ENCODE peak calls at places on chromosomes 16 and 17, in six cellular contexts. A is A549; K is CD8-positive, alpha-beta memory T cell; W is endothelial cell of umbilical vein; N is psoas muscle; U is effector memory CD4-positive, alpha-beta T cell. M is an unnamed sample.
A peak's percentile ranks its signal among the peaks of the same experiment; 100 is the strongest.

GRCh38 chr17:60528828-60529227 is 2.8 kb upstream of the APPBP2 start:
- DNase-seq in A (no peak), K (no peak), W (no peak), N (no peak), U (no peak), M (no peak)

GRCh38 chr16:80023865-80024264 is 423.3 kb upstream of the MAF start:
- DNase-seq in A (peak; percentile 92), K (no peak), W (peak; percentile 9), N (no peak), U (no peak), M (no peak)

GRCh38 chr16:30053376-30054015 is 12.1 kb upstream of the ALDOA start:
- DNase-seq in A (no peak), K (no peak), W (peak; percentile 59), N (no peak), U (no peak), M (no peak)

GRCh38 chr17:32319548-32319905 is 22.4 kb downstream of the C17orf75 start:
- DNase-seq in A (peak; percentile 69), K (peak; percentile 66), W (peak; percentile 57), N (peak; percentile 76), U (peak; percentile 57), M (peak; percentile 60)

GRCh38 chr16:1581804-1582203 is 30.1 kb downstream of the IFT140 start:
- DNase-seq in A (no peak), K (no peak), W (no peak), N (no peak), U (no peak), M (no peak)

GRCh38 chr17:5418858-5419355 is 555 bp downstream of the NUP88 start:
- DNase-seq in A (peak; percentile 34), K (peak; percentile 46), W (peak; percentile 89), N (no peak), U (peak; percentile 57), M (peak; percentile 86)

GRCh38 chr16:50316848-50317630 is 50.7 kb downstream of the ADCY7 start:
- DNase-seq in A (no peak), K (no peak), W (no peak), N (no peak), U (no peak), M (no peak)

GRCh38 chr16:10946308-10946707 is 1.9 kb downstream of the CLEC16A start:
- DNase-seq in A (no peak), K (no peak), W (no peak), N (no peak), U (no peak), M (no peak)

GRCh38 chr16:85415196-85415988 is 197.7 kb upstream of the GSE1 start:
- DNase-seq in A (no peak), K (peak; percentile 0), W (no peak), N (no peak), U (no peak), M (no peak)

GRCh38 chr17:11736613-11737289 is 138.5 kb downstream of the DNAH9 start:
- DNase-seq in A (no peak), K (no peak), W (no peak), N (no peak), U (no peak), M (no peak)

GRCh38 chr16:19735074-19735867 is 17.2 kb downstream of the IQCK start:
- DNase-seq in A (no peak), K (no peak), W (no peak), N (no peak), U (no peak), M (no peak)

GRCh38 chr16:73427177-73427576 is 379.2 kb upstream of the ZFHX3 start:
- DNase-seq in A (no peak), K (no peak), W (no peak), N (no peak), U (no peak), M (no peak)

GRCh38 chr17:51815097-51815496 is 343.4 kb downstream of the CA10 start:
- DNase-seq in A (no peak), K (no peak), W (no peak), N (no peak), U (no peak), M (no peak)

GRCh38 chr16:8996891-8997290 is 33.2 kb upstream of the USP7 start:
- DNase-seq in A (peak; percentile 43), K (no peak), W (no peak), N (no peak), U (no peak), M (no peak)

GRCh38 chr16:89827383-89828198 is 684 bp upstream of the SPIRE2 start:
- DNase-seq in A (peak; percentile 85), K (no peak), W (peak; percentile 18), N (peak; percentile 25), U (no peak), M (no peak)

GRCh38 chr16:21646721-21647561 is 5.5 kb downstream of the IGSF6 start:
- DNase-seq in A (no peak), K (peak; percentile 42), W (no peak), N (no peak), U (peak; percentile 52), M (peak; percentile 77)

GRCh38 chr16:89811321-89811720 is 5.1 kb downstream of the FANCA start:
- DNase-seq in A (no peak), K (no peak), W (no peak), N (no peak), U (no peak), M (no peak)

GRCh38 chr17:784143-784542 is 2.0 kb downstream of the MRM3 start:
- DNase-seq in A (no peak), K (no peak), W (no peak), N (no peak), U (no peak), M (no peak)

GRCh38 chr17:33980193-33980592 is 274.9 kb upstream of the CCL2 start:
- DNase-seq in A (no peak), K (no peak), W (no peak), N (no peak), U (no peak), M (no peak)

GRCh38 chr17:74853669-74854068 is 6.0 kb downstream of the GRIN2C start:
- DNase-seq in A (no peak), K (no peak), W (no peak), N (no peak), U (no peak), M (no peak)

GRCh38 chr16:89502319-89502843 is 5.8 kb upstream of the SPG7 start:
- DNase-seq in A (peak; percentile 95), K (no peak), W (peak; percentile 30), N (no peak), U (no peak), M (no peak)

DNA sequence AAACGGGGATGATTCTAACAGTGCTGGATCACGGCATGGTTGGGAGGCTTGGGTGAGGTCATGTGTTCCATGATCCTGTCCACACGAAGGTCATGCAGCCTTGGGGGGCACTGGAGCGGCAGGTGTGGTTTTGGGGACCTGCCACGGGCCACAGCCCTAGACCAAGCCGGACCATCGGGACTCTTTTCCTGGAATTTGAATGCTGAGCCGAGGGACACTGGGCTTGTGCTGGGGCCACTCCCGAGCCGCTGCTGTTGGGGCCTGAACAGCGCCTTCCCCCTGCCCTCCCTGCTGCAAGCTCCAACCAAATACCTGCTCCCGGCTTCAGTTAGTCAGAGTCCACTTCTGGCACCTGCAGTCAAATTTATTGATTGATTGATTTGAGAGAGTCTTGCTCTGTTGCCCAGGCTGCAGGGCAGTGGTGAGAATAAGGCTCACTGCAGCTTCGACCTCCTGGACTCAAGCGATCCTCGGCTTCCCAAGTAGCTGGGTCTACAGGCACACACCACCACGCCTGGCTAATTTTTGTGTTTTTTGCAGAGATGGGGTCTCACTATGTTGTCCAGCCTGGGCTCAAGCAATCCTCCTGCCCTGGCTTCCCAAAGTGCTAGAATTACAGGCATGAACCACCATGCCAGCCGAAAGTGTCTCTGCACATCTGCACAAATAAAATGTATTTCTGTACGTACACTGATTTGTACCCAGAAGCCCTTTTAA is 37.2 kb upstream of the SLC38A10 start:
- DNase-seq in A (no peak), K (no peak), W (no peak), N (no peak), U (no peak), M (no peak)
- H3K4me1 ChIP-seq in A (peaks cover 66% of the 10 kb centered on the region), K (no peaks in the 10 kb centered on the region), W (peaks cover 9% of the 10 kb centered on the region), N (peaks cover 58% of the 10 kb centered on the region), U (no peaks in the 10 kb centered on the region), M (no peaks in the 10 kb centered on the region)

GRCh38 chr16:57844416-57845030 is 42.2 kb upstream of the KIFC3 start:
- DNase-seq in A (no peak), K (no peak), W (no peak), N (no peak), U (no peak), M (no peak)

GRCh38 chr16:57840833-57841232 is 38.5 kb upstream of the KIFC3 start:
- DNase-seq in A (no peak), K (no peak), W (no peak), N (no peak), U (no peak), M (no peak)

GRCh38 chr16:57842606-57843005 is 40.3 kb upstream of the KIFC3 start:
- DNase-seq in A (no peak), K (no peak), W (no peak), N (no peak), U (no peak), M (no peak)

GRCh38 chr16:57845115-57845514 is 42.8 kb upstream of the KIFC3 start:
- DNase-seq in A (no peak), K (no peak), W (no peak), N (no peak), U (no peak), M (no peak)

GRCh38 chr16:57843400-57843799 is 41.1 kb upstream of the KIFC3 start:
- DNase-seq in A (no peak), K (no peak), W (no peak), N (no peak), U (no peak), M (no peak)
- H3K27ac ChIP-seq in A (no peak overlapping the region), K (no peak overlapping the region), W (no peak overlapping the region), N (no peak overlapping the region), U (no peak overlapping the region), M (no peak overlapping the region)

DNA sequence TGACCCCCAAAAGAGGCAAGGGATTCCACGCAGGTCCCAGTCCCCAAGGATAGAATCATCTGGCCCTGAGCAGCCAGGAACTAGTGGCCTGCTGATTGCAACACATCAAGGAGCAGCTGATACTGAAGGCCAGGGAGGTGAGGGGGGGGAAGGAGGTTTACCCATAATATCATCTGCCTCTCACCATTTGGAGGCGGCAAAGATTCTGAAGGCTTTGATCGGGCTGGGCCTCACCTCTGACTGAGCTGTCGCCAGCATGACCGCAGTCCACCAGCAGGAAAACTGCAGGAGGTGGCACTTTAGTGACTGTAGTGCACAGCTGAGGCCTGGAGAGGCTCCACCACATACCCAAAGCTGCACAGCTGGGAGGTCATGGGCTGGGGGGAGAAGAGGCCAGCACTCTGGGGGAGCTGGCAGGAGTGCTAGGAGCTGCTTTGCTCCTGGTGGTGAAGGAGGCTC is 20.5 kb upstream of the ITGA3 start:
- DNase-seq in A (no peak), K (no peak), W (no peak), N (no peak), U (no peak), M (no peak)
- H3K4me3 ChIP-seq in A (no peak overlapping the region), K (no peak overlapping the region), W (no peak overlapping the region), N (no peak overlapping the region), U (no peak overlapping the region), M (no peak overlapping the region)

GRCh38 chr16:81456523-81457325 is 12.1 kb downstream of the CMIP start:
- DNase-seq in A (no peak), K (no peak), W (no peak), N (peak; percentile 7), U (no peak), M (no peak)

GRCh38 chr16:81457326-81458133 is 12.9 kb downstream of the CMIP start:
- DNase-seq in A (peak; percentile 75), K (no peak), W (peak; percentile 43), N (peak; percentile 18), U (no peak), M (no peak)

GRCh38 chr16:81454044-81454443 is 9.4 kb downstream of the CMIP start:
- DNase-seq in A (no peak), K (no peak), W (no peak), N (no peak), U (no peak), M (no peak)

GRCh38 chr16:81455006-81455405 is 10.4 kb downstream of the CMIP start:
- DNase-seq in A (no peak), K (no peak), W (no peak), N (peak; percentile 9), U (no peak), M (no peak)

GRCh38 chr16:81455720-81456494 is 11.3 kb downstream of the CMIP start:
- DNase-seq in A (no peak), K (no peak), W (no peak), N (peak; percentile 6), U (no peak), M (no peak)
- H3K4me1 ChIP-seq in A (peaks cover 100% of the 10 kb centered on the region), K (peaks cover 25% of the 10 kb centered on the region), W (peaks cover 21% of the 10 kb centered on the region), N (no peaks in the 10 kb centered on the region), U (peaks cover 13% of the 10 kb centered on the region), M (peaks cover 14% of the 10 kb centered on the region)